ENCODE peak calls at places on chromosomes 4 and X, in seven cellular contexts. T is astrocyte of the cerebellum, I is brain microvascular endothelial cell, G is BE2C, K is mucosa of descending colon, Y is GM23338, C is fibroblast of the aortic adventitia. B is an unnamed sample.

GRCh38 chr4:151484396-151485102 is 75.6 kb downstream of the FHIP1A start:
- DNase-seq in Y (peak; percentile 96), T (peak; percentile 95), K (no peak), C (peak; percentile 78), G (no peak), I (peak; percentile 86), B (peak; percentile 81)

GRCh38 chr4:84914686-84915395 is 51.6 kb downstream of the WDFY3 start:
- DNase-seq in C (peak; percentile 23), I (no peak), K (no peak), Y (no peak), T (no peak), G (no peak), B (no peak)

GRCh38 chr4:124104628-124105027 is 607.9 kb downstream of the ANKRD50 start:
- DNase-seq in T (no peak), K (no peak), Y (no peak), G (no peak), I (no peak), C (no peak), B (no peak)

GRCh38 chr4:124527364-124527763 is 185.2 kb downstream of the ANKRD50 start:
- DNase-seq in K (no peak), Y (no peak), I (no peak), G (no peak), C (no peak), T (no peak), B (no peak)

GRCh38 chr4:140641105-140641555 is 72.4 kb upstream of the UCP1 start:
- DNase-seq in Y (no peak), G (no peak), T (no peak), C (no peak), I (no peak), K (no peak), B (no peak)

GRCh38 chr4:163556169-163556568 is 61.7 kb downstream of the TMA16 start:
- DNase-seq in G (no peak), T (no peak), Y (peak; percentile 18), I (no peak), K (no peak), C (no peak), B (no peak)

GRCh38 chr4:8218371-8219050 is 19.4 kb downstream of the SH3TC1 start:
- DNase-seq in K (no peak), T (no peak), Y (no peak), C (no peak), G (no peak), I (no peak), B (no peak)

GRCh38 chrX:68654693-68655092 is 7.2 kb downstream of the STARD8 start:
- DNase-seq in C (no peak), I (no peak), T (no peak), Y (no peak), K (no peak), G (no peak), B (no peak)

GRCh38 chr4:34516524-34516923 is 1727.8 kb downstream of the ARAP2 start:
- DNase-seq in I (no peak), G (no peak), T (no peak), Y (no peak), C (no peak), K (no peak), B (no peak)

GRCh38 chr4:76670631-76671030 is 227.3 kb downstream of the SOWAHB start:
- DNase-seq in G (no peak), T (no peak), I (no peak), K (no peak), Y (no peak), C (no peak), B (no peak)

GRCh38 chr4:128768373-128768996 is 41.0 kb upstream of the JADE1 start:
- DNase-seq in G (no peak), Y (no peak), T (no peak), I (peak; percentile 70), K (no peak), C (peak; percentile 78), B (no peak)

GRCh38 chr4:79607979-79608378 is 200.0 kb upstream of the GK2 start:
- DNase-seq in I (no peak), Y (no peak), K (no peak), G (no peak), C (no peak), T (no peak), B (no peak)

GRCh38 chr4:102438396-102438795 is 62.8 kb upstream of the NFKB1 start:
- DNase-seq in I (peak; percentile 28), K (no peak), C (peak; percentile 37), Y (no peak), T (no peak), G (no peak), B (no peak)

GRCh38 chr4:42410446-42410845 is 13.2 kb downstream of the SHISA3 start:
- DNase-seq in C (no peak), T (no peak), G (no peak), Y (no peak), I (no peak), K (no peak), B (no peak)
- H3K4me3 ChIP-seq in C (no peak overlapping the region), T (no peak overlapping the region), G (no peak overlapping the region), Y (no peak overlapping the region), I (no peak overlapping the region), K (no peak overlapping the region), B (no peak overlapping the region)

GRCh38 chr4:70927502-70928139 is 25.5 kb downstream of the MOB1B start:
- DNase-seq in K (no peak), Y (peak; percentile 17), T (no peak), C (no peak), I (no peak), G (no peak), B (no peak)
- TF ChIP-seq CTCF in K (no peak), Y (no peak), T (no peak), C (no peak), I (no peak), G (no peak), B (no peak)

GRCh38 chr4:3240936-3241522 is 7.9 kb upstream of the MSANTD1 start:
- DNase-seq in Y (no peak), K (no peak), T (no peak), G (no peak), C (no peak), I (no peak), B (no peak)

GRCh38 chr4:3241905-3242304 is 7.1 kb upstream of the MSANTD1 start:
- DNase-seq in I (peak; percentile 40), C (peak; percentile 62), Y (no peak), K (peak; percentile 20), G (no peak), T (no peak), B (peak; percentile 92)

GRCh38 chr4:3244747-3245146 is 4.2 kb upstream of the MSANTD1 start:
- DNase-seq in I (no peak), G (no peak), Y (no peak), K (no peak), C (no peak), T (no peak), B (no peak)

GRCh38 chr4:3244002-3244401 is 5.0 kb upstream of the MSANTD1 start:
- DNase-seq in C (no peak), I (no peak), G (peak; percentile 43), T (no peak), K (no peak), Y (no peak), B (no peak)

DNA sequence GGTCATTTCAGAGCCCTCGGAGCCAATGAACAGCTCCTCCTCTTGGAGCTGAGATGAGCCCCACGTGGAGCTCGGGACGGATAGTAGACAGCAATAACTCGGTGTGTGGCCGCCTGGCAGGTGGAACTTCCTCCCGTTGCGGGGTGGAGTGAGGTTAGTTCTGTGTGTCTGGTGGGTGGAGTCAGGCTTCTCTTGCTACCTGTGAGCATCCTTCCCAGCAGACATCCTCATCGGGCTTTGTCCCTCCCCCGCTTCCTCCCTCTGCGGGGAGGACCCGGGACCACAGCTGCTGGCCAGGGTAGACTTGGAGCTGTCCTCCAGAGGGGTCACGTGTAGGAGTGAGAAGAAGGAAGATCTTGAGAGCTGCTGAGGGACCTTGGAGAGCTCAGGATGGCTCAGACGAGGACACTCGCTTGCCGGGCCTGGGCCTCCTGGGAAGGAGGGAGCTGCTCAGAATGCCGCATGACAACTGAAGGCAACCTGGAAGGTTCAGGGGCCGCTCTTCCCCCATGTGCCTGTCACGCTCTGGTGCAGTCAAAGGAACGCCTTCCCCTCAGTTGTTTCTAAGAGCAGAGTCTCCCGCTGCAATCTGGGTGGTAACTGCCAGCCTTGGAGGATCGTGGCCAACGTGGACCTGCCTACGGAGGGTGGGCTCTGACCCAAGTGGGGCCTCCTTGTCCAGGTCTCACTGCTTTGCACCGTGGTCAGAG is 5.7 kb upstream of the MSANTD1 start:
- DNase-seq in C (no peak), K (peak; percentile 23), I (no peak), Y (peak; percentile 19), G (no peak), T (no peak), B (no peak)
- H3K4me3 ChIP-seq in C (no peak overlapping the region), K (no peak overlapping the region), I (no peak overlapping the region), Y (no peak overlapping the region), G (no peak overlapping the region), T (no peak overlapping the region), B (no peak overlapping the region)

GRCh38 chr4:170231377-170231776 is 141.6 kb upstream of the AADAT start:
- DNase-seq in G (no peak), K (no peak), I (no peak), T (no peak), C (no peak), Y (no peak), B (no peak)

GRCh38 chr4:170229021-170229420 is 139.3 kb upstream of the AADAT start:
- DNase-seq in K (no peak), T (no peak), Y (peak; percentile 22), G (no peak), C (no peak), I (no peak), B (no peak)

GRCh38 chr4:170230242-170230641 is 140.5 kb upstream of the AADAT start:
- DNase-seq in G (no peak), T (no peak), I (no peak), C (no peak), Y (no peak), K (no peak), B (no peak)

GRCh38 chr4:170226288-170226687 is 136.5 kb upstream of the AADAT start:
- DNase-seq in G (no peak), T (no peak), Y (peak; percentile 13), K (peak; percentile 63), I (no peak), C (no peak), B (no peak)

GRCh38 chr4:170227928-170228327 is 138.2 kb upstream of the AADAT start:
- DNase-seq in Y (peak; percentile 18), I (no peak), G (no peak), C (no peak), K (no peak), T (no peak), B (no peak)
- TF ChIP-seq CTCF in Y (no peak), I (peak; percentile 33), G (peak; percentile 13), C (no peak), K (no peak), T (no peak), B (no peak)